ENCODE peak calls at places on chromosomes 4 and X, in seven cellular contexts. One of them, this sample, is unnamed.

GRCh38 chrX:125940985-125941384 is 225.1 kb downstream of the DCAF12L2 start:
- DNase-seq in AG09309: no peak
- DNase-seq in BE2C: no peak
- DNase-seq in colonic mucosa: no peak
- DNase-seq in cardiac muscle cell: no peak
- DNase-seq in GM23338: peak; percentile 1
- DNase-seq in IMR-90: no peak
- DNase-seq in this sample: no peak

GRCh38 chr4:52643846-52644245 is 15.3 kb downstream of the USP46 start:
- DNase-seq in cardiac muscle cell: peak; percentile 76
- DNase-seq in BE2C: peak; percentile 25
- DNase-seq in IMR-90: peak; percentile 78
- DNase-seq in colonic mucosa: no peak
- DNase-seq in GM23338: no peak
- DNase-seq in AG09309: no peak
- DNase-seq in this sample: peak; percentile 32

GRCh38 chrX:38304010-38304409 is 23.3 kb downstream of the RPGR start:
- DNase-seq in AG09309: no peak
- DNase-seq in GM23338: peak; percentile 55
- DNase-seq in colonic mucosa: no peak
- DNase-seq in IMR-90: peak; percentile 7
- DNase-seq in BE2C: peak; percentile 8
- DNase-seq in cardiac muscle cell: peak; percentile 46
- DNase-seq in this sample: no peak

GRCh38 chrX:106484233-106484632 is 127.5 kb upstream of the RADX start:
- DNase-seq in AG09309: no peak
- DNase-seq in BE2C: no peak
- DNase-seq in IMR-90: no peak
- DNase-seq in GM23338: no peak
- DNase-seq in cardiac muscle cell: no peak
- DNase-seq in colonic mucosa: no peak
- DNase-seq in this sample: no peak

GRCh38 chr4:169152104-169152503 is 118.7 kb downstream of the SH3RF1 start:
- DNase-seq in cardiac muscle cell: no peak
- DNase-seq in AG09309: no peak
- DNase-seq in IMR-90: no peak
- DNase-seq in colonic mucosa: no peak
- DNase-seq in GM23338: no peak
- DNase-seq in BE2C: no peak
- DNase-seq in this sample: no peak

GRCh38 chr4:54527532-54527931 is 130.2 kb upstream of the KIT start:
- DNase-seq in AG09309: no peak
- DNase-seq in cardiac muscle cell: no peak
- DNase-seq in GM23338: peak; percentile 51
- DNase-seq in BE2C: no peak
- DNase-seq in IMR-90: no peak
- DNase-seq in colonic mucosa: no peak
- DNase-seq in this sample: no peak

GRCh38 chr4:113312529-113312928 is 263.1 kb downstream of the ANK2 start:
- DNase-seq in BE2C: no peak
- DNase-seq in AG09309: no peak
- DNase-seq in colonic mucosa: no peak
- DNase-seq in IMR-90: no peak
- DNase-seq in GM23338: peak; percentile 38
- DNase-seq in cardiac muscle cell: no peak
- DNase-seq in this sample: no peak

GRCh38 chr4:7761720-7762119 is 177.9 kb downstream of the AFAP1 start:
- DNase-seq in AG09309: no peak
- DNase-seq in colonic mucosa: peak; percentile 65
- DNase-seq in GM23338: peak; percentile 87
- DNase-seq in BE2C: peak; percentile 87
- DNase-seq in IMR-90: peak; percentile 34
- DNase-seq in cardiac muscle cell: peak; percentile 69
- DNase-seq in this sample: peak; percentile 67

GRCh38 chr4:81601270-81601694 is 129.6 kb upstream of the RASGEF1B start:
- DNase-seq in BE2C: no peak
- DNase-seq in cardiac muscle cell: peak; percentile 93
- DNase-seq in IMR-90: no peak
- DNase-seq in colonic mucosa: no peak
- DNase-seq in GM23338: no peak
- DNase-seq in AG09309: no peak
- DNase-seq in this sample: no peak

GRCh38 chr4:3724319-3725231 is 41.6 kb upstream of the ADRA2C start:
- DNase-seq in BE2C: no peak
- DNase-seq in AG09309: no peak
- DNase-seq in cardiac muscle cell: no peak
- DNase-seq in IMR-90: no peak
- DNase-seq in colonic mucosa: no peak
- DNase-seq in GM23338: peak; percentile 37
- DNase-seq in this sample: peak; percentile 25

GRCh38 chr4:82784615-82785247 is 13.9 kb downstream of the SCD5 start:
- DNase-seq in cardiac muscle cell: peak; percentile 71
- DNase-seq in IMR-90: peak; percentile 67
- DNase-seq in AG09309: no peak
- DNase-seq in GM23338: no peak
- DNase-seq in colonic mucosa: no peak
- DNase-seq in BE2C: peak; percentile 86
- DNase-seq in this sample: no peak

GRCh38 chr4:2793920-2794706 is 1.2 kb downstream of the SH3BP2 start:
- DNase-seq in IMR-90: no peak
- DNase-seq in colonic mucosa: peak; percentile 69
- DNase-seq in GM23338: no peak
- DNase-seq in AG09309: no peak
- DNase-seq in cardiac muscle cell: peak; percentile 75
- DNase-seq in BE2C: peak; percentile 83
- DNase-seq in this sample: peak; percentile 63

GRCh38 chr4:187417761-187418160 is 577.8 kb upstream of the ZFP42 start:
- DNase-seq in AG09309: no peak
- DNase-seq in cardiac muscle cell: no peak
- DNase-seq in GM23338: no peak
- DNase-seq in BE2C: no peak
- DNase-seq in colonic mucosa: no peak
- DNase-seq in IMR-90: no peak
- DNase-seq in this sample: peak; percentile 71

GRCh38 chr4:137609693-137610450 is 77.6 kb upstream of the PCDH18 start:
- DNase-seq in GM23338: peak; percentile 34
- DNase-seq in colonic mucosa: no peak
- DNase-seq in IMR-90: peak; percentile 78
- DNase-seq in BE2C: no peak
- DNase-seq in cardiac muscle cell: peak; percentile 74
- DNase-seq in AG09309: peak; percentile 21
- DNase-seq in this sample: peak; percentile 90

GRCh38 chrX:17030092-17030491 is 83.6 kb downstream of the REPS2 start:
- DNase-seq in IMR-90: no peak
- DNase-seq in AG09309: no peak
- DNase-seq in colonic mucosa: no peak
- DNase-seq in BE2C: no peak
- DNase-seq in cardiac muscle cell: no peak
- DNase-seq in GM23338: no peak
- DNase-seq in this sample: no peak

GRCh38 chr4:41098093-41098492 is 116.2 kb downstream of the APBB2 start:
- DNase-seq in BE2C: no peak
- DNase-seq in GM23338: no peak
- DNase-seq in AG09309: no peak
- DNase-seq in colonic mucosa: no peak
- DNase-seq in IMR-90: no peak
- DNase-seq in cardiac muscle cell: no peak
- DNase-seq in this sample: peak; percentile 51

GRCh38 chrX:9482408-9482807 is 17.6 kb downstream of the TBL1X start:
- DNase-seq in BE2C: no peak
- DNase-seq in AG09309: no peak
- DNase-seq in cardiac muscle cell: no peak
- DNase-seq in colonic mucosa: no peak
- DNase-seq in IMR-90: no peak
- DNase-seq in GM23338: no peak
- DNase-seq in this sample: no peak

GRCh38 chrX:155747520-155747919 is 133.6 kb upstream of the VAMP7 start:
- DNase-seq in AG09309: no peak
- DNase-seq in GM23338: no peak
- DNase-seq in colonic mucosa: peak; percentile 73
- DNase-seq in cardiac muscle cell: peak; percentile 10
- DNase-seq in IMR-90: no peak
- DNase-seq in BE2C: no peak
- DNase-seq in this sample: no peak

GRCh38 chrX:32448320-32448719 is 763.0 kb downstream of the DMD start:
- DNase-seq in GM23338: peak; percentile 1
- DNase-seq in IMR-90: no peak
- DNase-seq in colonic mucosa: no peak
- DNase-seq in BE2C: no peak
- DNase-seq in cardiac muscle cell: peak; percentile 0
- DNase-seq in AG09309: no peak
- DNase-seq in this sample: peak; percentile 1

GRCh38 chrX:48937065-48937907 is 18.5 kb upstream of the PIM2 start:
- DNase-seq in cardiac muscle cell: peak; percentile 34
- DNase-seq in AG09309: no peak
- DNase-seq in GM23338: peak; percentile 56
- DNase-seq in colonic mucosa: peak; percentile 63
- DNase-seq in IMR-90: no peak
- DNase-seq in BE2C: no peak
- DNase-seq in this sample: peak; percentile 19

GRCh38 chr4:14155803-14156202 is 528.3 kb upstream of the BOD1L1 start:
- DNase-seq in GM23338: no peak
- DNase-seq in cardiac muscle cell: no peak
- DNase-seq in AG09309: no peak
- DNase-seq in IMR-90: peak; percentile 8
- DNase-seq in BE2C: no peak
- DNase-seq in colonic mucosa: no peak
- DNase-seq in this sample: no peak

GRCh38 chrX:115284877-115285276 is 4.6 kb upstream of the LUZP4 start:
- DNase-seq in cardiac muscle cell: peak; percentile 8
- DNase-seq in BE2C: no peak
- DNase-seq in colonic mucosa: no peak
- DNase-seq in AG09309: no peak
- DNase-seq in GM23338: no peak
- DNase-seq in IMR-90: no peak
- DNase-seq in this sample: peak; percentile 3
- TF ChIP-seq CTCF in cardiac muscle cell: peak; percentile 7
- TF ChIP-seq CTCF in BE2C: no peak
- TF ChIP-seq CTCF in colonic mucosa: no peak
- TF ChIP-seq CTCF in AG09309: peak; percentile 27
- TF ChIP-seq CTCF in GM23338: no peak
- TF ChIP-seq CTCF in IMR-90: peak; percentile 36
- TF ChIP-seq CTCF in this sample: peak; percentile 7

GRCh38 chr4:146193628-146194027 is 18.1 kb downstream of the LSM6 start:
- DNase-seq in IMR-90: no peak
- DNase-seq in BE2C: no peak
- DNase-seq in cardiac muscle cell: no peak
- DNase-seq in GM23338: no peak
- DNase-seq in colonic mucosa: no peak
- DNase-seq in AG09309: no peak
- DNase-seq in this sample: no peak
- H3K4me3 ChIP-seq in IMR-90: no peak overlapping the region
- H3K4me3 ChIP-seq in BE2C: no peak overlapping the region
- H3K4me3 ChIP-seq in cardiac muscle cell: no peak overlapping the region
- H3K4me3 ChIP-seq in GM23338: no peak overlapping the region
- H3K4me3 ChIP-seq in colonic mucosa: no peak overlapping the region
- H3K4me3 ChIP-seq in AG09309: no peak overlapping the region
- H3K4me3 ChIP-seq in this sample: no peak overlapping the region

GRCh38 chr4:55547461-55547770 is 707 bp upstream of the CLOCK start:
- DNase-seq in BE2C: no peak
- DNase-seq in cardiac muscle cell: peak; percentile 66
- DNase-seq in colonic mucosa: no peak
- DNase-seq in AG09309: no peak
- DNase-seq in GM23338: peak; percentile 72
- DNase-seq in IMR-90: no peak
- DNase-seq in this sample: peak; percentile 68

GRCh38 chr4:55546633-55547460 is at the start of gene CLOCK:
- DNase-seq in cardiac muscle cell: peak; percentile 93
- DNase-seq in BE2C: peak; percentile 92
- DNase-seq in GM23338: peak; percentile 91
- DNase-seq in IMR-90: peak; percentile 85
- DNase-seq in colonic mucosa: peak; percentile 83
- DNase-seq in AG09309: peak; percentile 45
- DNase-seq in this sample: peak; percentile 90

GRCh38 chr4:55545681-55546632 is 752 bp downstream of the CLOCK start:
- DNase-seq in cardiac muscle cell: peak; percentile 79
- DNase-seq in IMR-90: peak; percentile 62
- DNase-seq in colonic mucosa: peak; percentile 81
- DNase-seq in AG09309: no peak
- DNase-seq in GM23338: peak; percentile 78
- DNase-seq in BE2C: peak; percentile 80
- DNase-seq in this sample: peak; percentile 68

GRCh38 chr4:55545133-55545532 is 1.6 kb downstream of the CLOCK start:
- DNase-seq in GM23338: peak; percentile 46
- DNase-seq in AG09309: no peak
- DNase-seq in colonic mucosa: no peak
- DNase-seq in cardiac muscle cell: peak; percentile 15
- DNase-seq in BE2C: no peak
- DNase-seq in IMR-90: peak; percentile 28
- DNase-seq in this sample: peak; percentile 26

DNA sequence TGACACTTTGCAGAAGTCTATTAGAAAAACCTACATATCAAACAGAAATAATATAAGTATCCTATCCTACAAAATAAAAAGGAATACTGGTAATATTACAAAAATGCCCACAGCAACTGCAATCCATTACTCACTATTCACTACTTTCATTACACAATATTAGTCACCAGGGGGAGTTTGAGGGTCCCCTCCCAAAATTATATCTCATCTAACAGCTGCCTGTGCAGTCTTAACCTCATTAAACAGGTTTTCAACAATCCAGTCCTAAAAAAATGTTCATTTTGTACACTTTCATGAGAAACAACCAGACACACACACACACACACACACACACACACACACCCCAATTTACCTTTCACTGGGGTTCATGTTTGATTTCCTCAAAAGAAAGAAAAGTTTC is 2.9 kb downstream of the CLOCK start:
- DNase-seq in colonic mucosa: no peak
- DNase-seq in BE2C: no peak
- DNase-seq in GM23338: no peak
- DNase-seq in cardiac muscle cell: peak; percentile 13
- DNase-seq in IMR-90: peak; percentile 27
- DNase-seq in AG09309: no peak
- DNase-seq in this sample: no peak
- TF ChIP-seq CTCF in colonic mucosa: no peak
- TF ChIP-seq CTCF in BE2C: peak; percentile 28
- TF ChIP-seq CTCF in GM23338: peak; percentile 38
- TF ChIP-seq CTCF in cardiac muscle cell: no peak
- TF ChIP-seq CTCF in IMR-90: no peak
- TF ChIP-seq CTCF in AG09309: no peak
- TF ChIP-seq CTCF in this sample: no peak

GRCh38 chr4:98658287-98659105 is at the start of gene TSPAN5:
- DNase-seq in GM23338: peak; percentile 93
- DNase-seq in IMR-90: peak; percentile 67
- DNase-seq in cardiac muscle cell: peak; percentile 89
- DNase-seq in colonic mucosa: peak; percentile 80
- DNase-seq in AG09309: no peak
- DNase-seq in BE2C: peak; percentile 84
- DNase-seq in this sample: peak; percentile 84

GRCh38 chr4:98657531-98658286 is 702 bp downstream of the TSPAN5 start:
- DNase-seq in cardiac muscle cell: peak; percentile 72
- DNase-seq in AG09309: no peak
- DNase-seq in GM23338: peak; percentile 74
- DNase-seq in colonic mucosa: peak; percentile 43
- DNase-seq in IMR-90: peak; percentile 69
- DNase-seq in BE2C: peak; percentile 27
- DNase-seq in this sample: peak; percentile 80

GRCh38 chr4:98659106-98659592 is 738 bp upstream of the TSPAN5 start:
- DNase-seq in cardiac muscle cell: peak; percentile 47
- DNase-seq in AG09309: no peak
- DNase-seq in BE2C: no peak
- DNase-seq in IMR-90: peak; percentile 57
- DNase-seq in GM23338: peak; percentile 70
- DNase-seq in colonic mucosa: peak; percentile 32
- DNase-seq in this sample: peak; percentile 61

GRCh38 chr4:98653890-98654867 is 4.2 kb downstream of the TSPAN5 start:
- DNase-seq in colonic mucosa: no peak
- DNase-seq in cardiac muscle cell: peak; percentile 84
- DNase-seq in IMR-90: peak; percentile 98
- DNase-seq in BE2C: no peak
- DNase-seq in AG09309: peak; percentile 86
- DNase-seq in GM23338: no peak
- DNase-seq in this sample: peak; percentile 76

GRCh38 chr4:98656443-98656842 is 2.0 kb downstream of the TSPAN5 start:
- DNase-seq in colonic mucosa: no peak
- DNase-seq in cardiac muscle cell: no peak
- DNase-seq in IMR-90: no peak
- DNase-seq in BE2C: no peak
- DNase-seq in AG09309: no peak
- DNase-seq in GM23338: no peak
- DNase-seq in this sample: no peak
- H3K4me3 ChIP-seq in colonic mucosa: no peak overlapping the region
- H3K4me3 ChIP-seq in cardiac muscle cell: peak overlapping the region; percentile 83
- H3K4me3 ChIP-seq in IMR-90: peak overlapping the region; percentile 64
- H3K4me3 ChIP-seq in BE2C: no peak overlapping the region
- H3K4me3 ChIP-seq in AG09309: peak overlapping the region; percentile 70
- H3K4me3 ChIP-seq in GM23338: peak overlapping the region; percentile 91
- H3K4me3 ChIP-seq in this sample: peak overlapping the region; percentile 85